ENCODE peak calls at places on chromosomes 6 and 20, in nine cellular contexts. K is A549; U is T-helper 9 cell; E is midbrain; Y is NCI-H146; T is tibial nerve; X is cardiac fibroblast; W is SW480; Z is activated CD4-positive, alpha-beta T cell treated with anti-CD3 and anti-CD28 coated beads, Interleukin-2, amount 50 U/mL, for 24 hours. O is an unnamed sample.

GRCh38 chr6:112044196-112044595 is 9.7 kb upstream of the CCN6 start:
- DNase-seq in K (no peak), U (no peak), E (no peak), Y (no peak), T (no peak), X (no peak), W (no peak), Z (no peak), O (no peak)

GRCh38 chr20:15703171-15703911 is 869.9 kb downstream of the KIF16B start:
- DNase-seq in K (peak; percentile 36), U (no peak), E (no peak), Y (no peak), T (no peak), X (peak; percentile 83), W (peak; percentile 8), Z (no peak), O (no peak)

GRCh38 chr6:6220718-6221117 is 99.7 kb downstream of the F13A1 start:
- DNase-seq in K (no peak), U (no peak), E (no peak), Y (no peak), T (no peak), X (no peak), W (no peak), Z (no peak), O (no peak)

GRCh38 chr6:74368746-74369145 is 672.7 kb downstream of the CD109 start:
- DNase-seq in K (no peak), U (no peak), E (no peak), Y (no peak), T (no peak), X (peak; percentile 52), W (no peak), Z (no peak), O (no peak)

GRCh38 chr6:44735631-44735963 is 348.1 kb downstream of the CDC5L start:
- DNase-seq in K (peak; percentile 3), U (no peak), E (no peak), Y (no peak), T (no peak), X (peak; percentile 86), W (no peak), Z (peak; percentile 13), O (no peak)

GRCh38 chr20:53322651-53323050 is 271.0 kb downstream of the ZNF217 start:
- DNase-seq in K (no peak), U (no peak), E (no peak), Y (no peak), T (no peak), X (no peak), W (no peak), Z (peak; percentile 3), O (no peak)

GRCh38 chr6:43883698-43884659 is 114.0 kb downstream of the VEGFA start:
- DNase-seq in K (no peak), U (no peak), E (no peak), Y (no peak), T (no peak), X (no peak), W (no peak), Z (no peak), O (no peak)

GRCh38 chr6:6362051-6362450 is 41.6 kb upstream of the F13A1 start:
- DNase-seq in K (no peak), U (no peak), E (no peak), Y (no peak), T (no peak), X (no peak), W (peak; percentile 86), Z (no peak), O (no peak)

GRCh38 chr6:163459536-163459935 is 45.0 kb downstream of the QKI start:
- DNase-seq in K (no peak), U (no peak), E (no peak), Y (no peak), T (no peak), X (peak; percentile 38), W (no peak), Z (no peak), O (no peak)

GRCh38 chr20:2829376-2829775 is 11.1 kb downstream of the PCED1A start:
- DNase-seq in K (no peak), U (no peak), E (no peak), Y (no peak), T (no peak), X (no peak), W (no peak), Z (no peak), O (no peak)

GRCh38 chr6:35049885-35050284 is 91.3 kb downstream of the TCP11 start:
- DNase-seq in K (no peak), U (no peak), E (peak; percentile 68), Y (peak; percentile 34), T (peak; percentile 62), X (peak; percentile 38), W (no peak), Z (no peak), O (peak; percentile 82)

GRCh38 chr6:89260310-89260709 is 43.2 kb upstream of the GABRR1 start:
- DNase-seq in K (no peak), U (no peak), E (no peak), Y (no peak), T (no peak), X (no peak), W (no peak), Z (no peak), O (no peak)

GRCh38 chr20:21202284-21202683 is 76.4 kb downstream of the KIZ start:
- DNase-seq in K (no peak), U (no peak), E (no peak), Y (peak; percentile 8), T (no peak), X (peak; percentile 53), W (peak; percentile 90), Z (no peak), O (no peak)

GRCh38 chr6:169589293-169589692 is 112.5 kb downstream of the WDR27 start:
- DNase-seq in K (no peak), U (no peak), E (no peak), Y (no peak), T (no peak), X (peak; percentile 19), W (peak; percentile 61), Z (no peak), O (no peak)

GRCh38 chr6:142246960-142247359 is 54.8 kb upstream of the ADGRG6 start:
- DNase-seq in K (no peak), U (no peak), E (no peak), Y (no peak), T (no peak), X (no peak), W (no peak), Z (no peak), O (no peak)

GRCh38 chr6:127514396-127515227 is 4.5 kb downstream of the MTCL3 start:
- DNase-seq in K (no peak), U (peak; percentile 33), E (peak; percentile 55), Y (no peak), T (no peak), X (peak; percentile 69), W (no peak), Z (no peak), O (peak; percentile 75)

GRCh38 chr6:20319520-20320357 is 81.9 kb upstream of the E2F3 start:
- DNase-seq in K (no peak), U (peak; percentile 56), E (peak; percentile 8), Y (no peak), T (no peak), X (no peak), W (no peak), Z (peak; percentile 59), O (no peak)

GRCh38 chr20:50292324-50293243 is 102.0 kb downstream of the CEBPB start:
- DNase-seq in K (peak; percentile 88), U (no peak), E (peak; percentile 68), Y (no peak), T (peak; percentile 96), X (peak; percentile 95), W (peak; percentile 75), Z (no peak), O (no peak)

GRCh38 chr6:34543421-34543820 is 12.7 kb downstream of the SPDEF start:
- DNase-seq in K (no peak), U (no peak), E (no peak), Y (no peak), T (no peak), X (peak; percentile 71), W (no peak), Z (no peak), O (no peak)

GRCh38 chr6:107977283-107977682 is 19.3 kb upstream of the SEC63 start:
- DNase-seq in K (no peak), U (no peak), E (peak; percentile 48), Y (peak; percentile 14), T (no peak), X (peak; percentile 62), W (peak; percentile 21), Z (no peak), O (peak; percentile 66)

GRCh38 chr6:84081222-84081621 is 47.6 kb downstream of the MRAP2 start:
- DNase-seq in K (no peak), U (no peak), E (no peak), Y (no peak), T (no peak), X (no peak), W (no peak), Z (no peak), O (no peak)

O was measured in cerebellar cortex.